ENCODE peak calls at places on chromosome 6, in four cellular contexts. G is right cardiac atrium, Z is left cardiac atrium, B is nephron progenitor cell. R is an unnamed sample.

GRCh38 chr6:87830834-87831374 is 128.9 kb upstream of the AKIRIN2 start:
- DNase-seq in Z (no peak), G (no peak), B (no peak), R (no peak)

GRCh38 chr6:85113934-85114582 is 335.8 kb upstream of the NT5E start:
- DNase-seq in G (peak; percentile 56), B (no peak), Z (peak; percentile 20), R (peak; percentile 9)

GRCh38 chr6:5764401-5764955 is 242.2 kb downstream of the NRN1 start:
- DNase-seq in Z (peak; percentile 67), B (no peak), G (peak; percentile 61), R (no peak)

GRCh38 chr6:149823013-149823412 is 41.1 kb downstream of the LRP11 start:
- DNase-seq in B (no peak), Z (no peak), G (no peak), R (no peak)

GRCh38 chr6:160455484-160456213 is 107.5 kb downstream of the SLC22A3 start:
- DNase-seq in Z (peak; percentile 50), G (peak; percentile 82), B (peak; percentile 81), R (peak; percentile 73)

GRCh38 chr6:34011298-34011697 is 134.6 kb downstream of the GRM4 start:
- DNase-seq in G (no peak), Z (no peak), B (peak; percentile 34), R (no peak)

GRCh38 chr6:54847799-54848597 is 1.4 kb downstream of the FAM83B start:
- DNase-seq in B (no peak), G (no peak), Z (no peak), R (peak; percentile 21)

GRCh38 chr6:53432318-53433161 is 83.8 kb upstream of the ELOVL5 start:
- DNase-seq in Z (no peak), G (no peak), B (peak; percentile 10), R (no peak)

GRCh38 chr6:101296184-101296583 is 97.3 kb upstream of the GRIK2 start:
- DNase-seq in Z (no peak), B (no peak), G (no peak), R (peak; percentile 3)

GRCh38 chr6:116444991-116445566 is 16.1 kb upstream of the CALHM6 start:
- DNase-seq in B (no peak), G (no peak), Z (no peak), R (no peak)

GRCh38 chr6:75376347-75377024 is 91.9 kb upstream of the TMEM30A start:
- DNase-seq in G (no peak), Z (no peak), B (no peak), R (peak; percentile 54)

GRCh38 chr6:10655508-10656055 is 38.8 kb downstream of the C6orf52 start:
- DNase-seq in G (no peak), B (no peak), Z (no peak), R (no peak)

GRCh38 chr6:134034478-134034877 is 17.9 kb downstream of the SLC2A12 start:
- DNase-seq in G (no peak), Z (no peak), B (no peak), R (no peak)

GRCh38 chr6:127582777-127583462 is 5.9 kb downstream of the C6orf58 start:
- DNase-seq in Z (no peak), G (no peak), B (no peak), R (peak; percentile 72)

GRCh38 chr6:167462913-167463312 is 138.0 kb downstream of the TTLL2 start:
- DNase-seq in B (no peak), G (no peak), Z (no peak), R (no peak)

GRCh38 chr6:153302133-153302532 is 171.1 kb upstream of the RGS17 start:
- DNase-seq in Z (no peak), B (no peak), G (no peak), R (no peak)

GRCh38 chr6:125979101-125979500 is 7.2 kb upstream of the TRMT11 start:
- DNase-seq in G (no peak), Z (no peak), B (no peak), R (no peak)

GRCh38 chr6:111566873-111567517 is 38.7 kb downstream of the TRAF3IP2 start:
- DNase-seq in Z (no peak), G (peak; percentile 51), B (peak; percentile 17), R (no peak)

GRCh38 chr6:6515691-6516607 is 72.6 kb upstream of the LY86 start:
- DNase-seq in G (no peak), B (no peak), Z (no peak), R (no peak)

GRCh38 chr6:35678021-35678654 is 10.6 kb downstream of the FKBP5 start:
- DNase-seq in Z (no peak), B (no peak), G (no peak), R (peak; percentile 51)

GRCh38 chr6:380234-381218 is 11.0 kb upstream of the IRF4 start:
- DNase-seq in G (peak; percentile 43), B (no peak), Z (no peak), R (no peak)

GRCh38 chr6:163413345-163414116 is 987 bp upstream of the QKI start:
- DNase-seq in Z (peak; percentile 91), G (peak; percentile 96), B (peak; percentile 87), R (peak; percentile 96)

GRCh38 chr6:90044833-90045337 is 150.6 kb downstream of the GJA10 start:
- DNase-seq in G (no peak), B (no peak), Z (no peak), R (no peak)

GRCh38 chr6:138988469-138988834 is 399 bp upstream of the REPS1 start:
- DNase-seq in G (no peak), B (no peak), Z (no peak), R (no peak)

GRCh38 chr6:163414367-163415175 is at the start of gene QKI:
- DNase-seq in Z (peak; percentile 87), G (peak; percentile 96), B (peak; percentile 76), R (peak; percentile 82)

GRCh38 chr6:26257272-26257671 is 107.7 kb upstream of the BTN3A2 start:
- DNase-seq in B (no peak), G (no peak), Z (no peak), R (no peak)

GRCh38 chr6:20402181-20403079 is 751 bp downstream of the E2F3 start:
- DNase-seq in B (peak; percentile 67), G (peak; percentile 75), Z (peak; percentile 59), R (peak; percentile 71)

GRCh38 chr6:75409286-75409685 is 84.3 kb downstream of the FILIP1 start:
- DNase-seq in Z (no peak), B (no peak), G (no peak), R (no peak)

GRCh38 chr6:7235712-7236311 is 77.2 kb downstream of the SSR1 start:
- DNase-seq in B (no peak), Z (no peak), G (no peak), R (no peak)

GRCh38 chr6:70150521-70150920 is 152.4 kb downstream of the COL9A1 start:
- DNase-seq in Z (no peak), B (no peak), G (no peak), R (no peak)

R was measured in cardiac muscle cell.